ENCODE peak calls at places on chromosomes 12 and 14, in four cellular contexts. G is BJ, J is stomach, X is A549. Y is an unnamed sample.

GRCh38 chr14:101843665-101844064 is 82.2 kb downstream of the PPP2R5C start:
- DNase-seq in J (no peak), X (peak; percentile 24), G (no peak), Y (no peak)

GRCh38 chr12:70448371-70448770 is 82.3 kb downstream of the KCNMB4 start:
- DNase-seq in X (no peak), J (no peak), G (no peak), Y (no peak)

GRCh38 chr14:93005135-93005813 is 82.3 kb downstream of the CHGA start:
- DNase-seq in J (peak; percentile 83), G (no peak), X (no peak), Y (no peak)

GRCh38 chr14:34436118-34436905 is 25.7 kb downstream of the SPTSSA start:
- DNase-seq in X (no peak), J (no peak), G (no peak), Y (no peak)

GRCh38 chr12:54207539-54208267 is 18.9 kb upstream of the SMUG1 start:
- DNase-seq in J (peak; percentile 85), X (peak; percentile 80), G (no peak), Y (peak; percentile 64)

GRCh38 chr14:89621009-89621421 is 204.0 kb upstream of the FOXN3 start:
- DNase-seq in G (no peak), J (no peak), X (no peak), Y (no peak)

GRCh38 chr14:76257111-76257803 is 105.5 kb downstream of the GPATCH2L start:
- DNase-seq in J (no peak), G (no peak), X (no peak), Y (no peak)

GRCh38 chr14:104253223-104253822 is 114.9 kb downstream of the KIF26A start:
- DNase-seq in X (no peak), G (no peak), J (no peak), Y (no peak)

GRCh38 chr14:64680013-64680674 is 24.1 kb upstream of the PLEKHG3 start:
- DNase-seq in G (no peak), X (peak; percentile 32), J (peak; percentile 48), Y (no peak)

GRCh38 chr12:130989391-130989790 is 35.7 kb downstream of the ADGRD1 start:
- DNase-seq in J (no peak), X (no peak), G (no peak), Y (no peak)

GRCh38 chr12:131962069-131962468 is 12.3 kb downstream of the EP400 start:
- DNase-seq in G (no peak), X (no peak), J (no peak), Y (no peak)

GRCh38 chr14:20878695-20879094 is 12.5 kb upstream of the RNASE3 start:
- DNase-seq in G (no peak), X (no peak), J (no peak), Y (no peak)

GRCh38 chr14:23931705-23932314 is 21.8 kb upstream of the DHRS4 start:
- DNase-seq in J (no peak), G (no peak), X (no peak), Y (no peak)

GRCh38 chr12:34397591-34398365 is 375.5 kb downstream of the ALG10 start:
- DNase-seq in G (no peak), J (peak; percentile 17), X (no peak), Y (peak; percentile 20)

GRCh38 chr12:55258288-55258687 is 13.9 kb downstream of the OR6C74 start:
- DNase-seq in X (no peak), G (no peak), J (no peak), Y (no peak)

GRCh38 chr14:67881225-67881624 is 61.6 kb downstream of the RAD51B start:
- DNase-seq in X (no peak), J (no peak), G (no peak), Y (no peak)

GRCh38 chr12:132100306-132101065 is 43.6 kb downstream of the DDX51 start:
- DNase-seq in J (no peak), X (no peak), G (no peak), Y (no peak)

GRCh38 chr14:101889898-101890297 is 74.5 kb upstream of the DYNC1H1 start:
- DNase-seq in G (peak; percentile 13), J (no peak), X (peak; percentile 27), Y (no peak)

GRCh38 chr12:113259499-113259953 is 38.3 kb downstream of the TPCN1 start:
- DNase-seq in X (no peak), G (no peak), J (peak; percentile 44), Y (no peak)

GRCh38 chr14:72544615-72545387 is 349.1 kb downstream of the DPF3 start:
- DNase-seq in G (no peak), X (no peak), J (no peak), Y (no peak)

GRCh38 chr12:79559591-79559990 is 131.2 kb downstream of the PAWR start:
- DNase-seq in J (no peak), G (no peak), X (no peak), Y (no peak)

GRCh38 chr14:68786491-68787234 is 6.2 kb downstream of the ZFP36L1 start:
- DNase-seq in X (peak; percentile 86), J (peak; percentile 26), G (no peak), Y (no peak)

GRCh38 chr12:93705237-93705636 is 28.1 kb downstream of the CRADD start:
- DNase-seq in J (no peak), X (no peak), G (no peak), Y (no peak)

GRCh38 chr14:103056322-103057027 is 874 bp downstream of the CDC42BPB start:
- DNase-seq in J (peak; percentile 55), X (peak; percentile 73), G (no peak), Y (no peak)

GRCh38 chr12:26878661-26879119 is 45.7 kb upstream of the ITPR2 start:
- DNase-seq in G (no peak), J (peak; percentile 85), X (no peak), Y (no peak)

GRCh38 chr12:62191747-62192485 is 68.3 kb upstream of the USP15 start:
- DNase-seq in J (no peak), G (no peak), X (peak; percentile 16), Y (no peak)

GRCh38 chr12:23222801-23223200 is 597.8 kb downstream of the ETNK1 start:
- DNase-seq in G (no peak), J (no peak), X (no peak), Y (no peak)

GRCh38 chr12:64674367-64674922 is 64.2 kb downstream of the RASSF3 start:
- DNase-seq in X (no peak), J (no peak), G (no peak), Y (no peak)

GRCh38 chr12:94172973-94173372 is 24.6 kb downstream of the PLXNC1 start:
- DNase-seq in X (peak; percentile 40), J (peak; percentile 27), G (peak; percentile 77), Y (no peak)

GRCh38 chr12:16563519-16563918 is 42.4 kb downstream of the LMO3 start:
- DNase-seq in X (no peak), G (no peak), J (no peak), Y (no peak)

GRCh38 chr14:49768301-49769121 is 558 bp downstream of the KLHDC2 start:
- DNase-seq in X (peak; percentile 81), G (no peak), J (peak; percentile 65), Y (peak; percentile 40)

GRCh38 chr14:85702191-85702590 is 172.2 kb downstream of the FLRT2 start:
- DNase-seq in X (no peak), J (no peak), G (no peak), Y (no peak)
- TF ChIP-seq CTCF in X (no peak), J (no peak), G (no peak), Y (no peak)

GRCh38 chr12:58801986-58802385 is 118.3 kb downstream of the LRIG3 start:
- DNase-seq in X (no peak), J (no peak), G (no peak), Y (no peak)
- TF ChIP-seq CTCF in X (no peak), J (no peak), G (no peak), Y (no peak)

DNA sequence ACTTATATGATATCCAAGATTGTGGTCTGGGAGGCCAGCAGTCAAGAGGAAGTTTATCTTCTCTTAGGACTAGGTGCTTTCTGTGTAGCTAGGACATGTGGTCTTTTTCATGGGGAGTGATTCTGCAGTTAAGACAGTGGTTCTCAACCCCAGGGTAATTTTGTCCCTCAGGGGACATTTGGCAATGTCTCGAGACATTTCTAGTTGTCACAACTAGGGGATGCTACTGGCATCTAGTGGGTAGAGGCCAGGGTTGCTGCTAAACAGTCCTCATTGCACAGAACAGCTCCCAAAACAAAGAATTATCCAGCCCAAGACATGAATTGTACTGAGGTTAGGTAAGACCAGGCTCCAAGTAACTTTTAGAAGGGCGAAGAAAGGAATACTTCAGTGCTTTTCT is 20.0 kb downstream of the AMDHD1 start:
- DNase-seq in X (peak; percentile 57), G (no peak), J (no peak), Y (no peak)
- TF ChIP-seq CTCF in X (peak; percentile 23), G (no peak), J (no peak), Y (no peak)

GRCh38 chr12:43338848-43339526 is 213.0 kb downstream of the ADAMTS20 start:
- DNase-seq in J (no peak), G (peak; percentile 48), X (peak; percentile 24), Y (no peak)
- TF ChIP-seq CTCF in J (no peak), G (peak; percentile 61), X (peak; percentile 47), Y (no peak)

DNA sequence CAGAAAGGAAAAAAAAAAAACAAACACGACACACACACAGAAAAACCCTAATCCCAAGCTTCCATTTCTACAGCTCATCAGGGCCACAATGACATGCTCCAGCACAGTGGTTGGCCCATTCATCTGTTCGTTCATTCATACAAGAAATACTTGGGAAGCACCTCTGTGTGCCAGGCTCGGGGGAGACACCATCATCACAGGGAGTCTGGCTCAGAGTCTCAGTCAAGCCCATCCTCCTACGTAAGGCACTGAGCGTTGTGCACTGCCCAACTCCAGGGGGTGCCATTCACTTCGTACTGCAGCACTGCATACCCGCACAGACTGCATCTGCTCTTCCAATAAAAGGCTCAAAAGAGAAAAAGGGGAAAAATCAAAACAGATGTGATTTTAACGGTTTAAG is 15.3 kb downstream of the VPS37B start:
- DNase-seq in J (no peak), X (peak; percentile 74), G (no peak), Y (no peak)
- TF ChIP-seq CTCF in J (no peak), X (peak; percentile 54), G (peak; percentile 57), Y (no peak)

DNA sequence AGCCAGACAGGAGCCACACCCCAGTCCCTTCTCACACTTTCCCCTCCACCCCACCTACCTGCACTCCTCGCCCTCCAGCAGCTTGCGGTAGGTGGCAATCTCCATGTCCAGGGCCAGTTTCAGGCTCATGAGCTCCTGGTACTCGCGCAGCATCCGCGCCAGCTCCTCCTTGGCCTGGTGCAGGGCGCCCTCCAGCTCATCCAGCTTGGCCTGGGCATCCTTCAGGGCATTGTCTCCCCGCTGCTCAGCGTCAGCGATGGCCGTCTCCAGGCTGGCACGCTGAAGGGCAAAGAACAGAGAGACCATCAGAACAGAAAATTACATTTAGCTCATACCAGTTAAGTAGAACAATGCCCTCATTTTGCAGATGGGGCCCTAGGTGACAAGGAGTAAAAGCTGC is 5.5 kb downstream of the KRT74 start:
- DNase-seq in X (no peak), G (no peak), J (no peak), Y (no peak)
- TF ChIP-seq CTCF in X (no peak), G (no peak), J (no peak), Y (no peak)

GRCh38 chr14:51239813-51240803 is at the start of gene TMX1:
- DNase-seq in G (peak; percentile 95), X (peak; percentile 99), J (peak; percentile 94), Y (peak; percentile 96)
- TF ChIP-seq CTCF in G (no peak), X (no peak), J (no peak), Y (no peak)

Y was measured in mesothelial cell of epicardium.